ENCODE peak calls at places on chromosomes 7 and 10, in five cellular contexts. N is H9; V is neuronal stem cell; A is heart left ventricle; W is naive thymus-derived CD4-positive, alpha-beta T cell. X is an unnamed sample.

GRCh38 chr10:48648172-48648942 is 36.3 kb upstream of the WDFY4 start:
- DNase-seq in V (no peak), W (no peak), N (no peak), A (no peak), X (no peak)

GRCh38 chr10:114337510-114338462 is 66.5 kb downstream of the AFAP1L2 start:
- DNase-seq in V (no peak), N (peak; percentile 81), A (no peak), W (no peak), X (no peak)

GRCh38 chr10:43376828-43377227 is 5.4 kb downstream of the FXYD4 start:
- DNase-seq in N (no peak), V (no peak), W (no peak), A (no peak), X (no peak)

GRCh38 chr10:4382811-4383210 is 443.2 kb upstream of the AKR1E2 start:
- DNase-seq in N (no peak), A (no peak), V (no peak), W (no peak), X (no peak)

GRCh38 chr10:71587941-71588573 is 131.5 kb downstream of the C10orf105 start:
- DNase-seq in A (no peak), W (no peak), N (no peak), V (no peak), X (no peak)

GRCh38 chr7:78924581-78924980 is 528.9 kb downstream of the MAGI2 start:
- DNase-seq in V (peak; percentile 17), N (no peak), A (no peak), W (no peak), X (no peak)

GRCh38 chr10:103548006-103548405 is 54.5 kb downstream of the NEURL1 start:
- DNase-seq in W (no peak), N (peak; percentile 7), A (no peak), V (no peak), X (no peak)

GRCh38 chr10:22683995-22684305 is 30.4 kb downstream of the PIP4K2A start:
- DNase-seq in W (no peak), V (no peak), N (no peak), A (no peak), X (no peak)

GRCh38 chr7:42981595-42981994 is 49.4 kb downstream of the MRPL32 start:
- DNase-seq in N (no peak), W (no peak), A (no peak), V (no peak), X (no peak)

GRCh38 chr7:27080844-27081423 is 14.9 kb downstream of the HOXA1 start:
- DNase-seq in A (no peak), N (no peak), V (no peak), W (no peak), X (no peak)

GRCh38 chr10:14691359-14691758 is 83.3 kb downstream of the FAM107B start:
- DNase-seq in V (no peak), W (no peak), N (no peak), A (no peak), X (no peak)

GRCh38 chr10:112115781-112116385 is 67.7 kb downstream of the GPAM start:
- DNase-seq in V (peak; percentile 23), N (peak; percentile 79), W (peak; percentile 14), A (peak; percentile 36), X (no peak)

GRCh38 chr7:40647719-40648118 is 512.9 kb downstream of the SUGCT start:
- DNase-seq in W (no peak), N (no peak), V (no peak), A (no peak), X (no peak)

GRCh38 chr7:150737265-150738055 is at the start of gene GIMAP5:
- DNase-seq in A (no peak), N (no peak), V (no peak), W (no peak), X (peak; percentile 43)

GRCh38 chr10:119283818-119284217 is 76.4 kb downstream of the GRK5 start:
- DNase-seq in W (peak; percentile 17), A (no peak), V (no peak), N (no peak), X (peak; percentile 35)

GRCh38 chr10:96673318-96674099 is 46.8 kb downstream of the PIK3AP1 start:
- DNase-seq in W (no peak), A (peak; percentile 51), V (no peak), N (no peak), X (no peak)

GRCh38 chr7:23811540-23811939 is 101.5 kb downstream of the STK31 start:
- DNase-seq in W (no peak), V (no peak), A (no peak), N (no peak), X (no peak)

GRCh38 chr7:108012499-108013430 is 9.8 kb upstream of the LAMB1 start:
- DNase-seq in W (no peak), V (no peak), N (no peak), A (no peak), X (no peak)

GRCh38 chr7:80900583-80901576 is 18.0 kb downstream of the SEMA3C start:
- DNase-seq in V (no peak), A (no peak), N (no peak), W (no peak), X (no peak)

GRCh38 chr10:46555713-46556514 is 544 bp downstream of the GPRIN2 start:
- DNase-seq in A (peak; percentile 26), W (no peak), N (peak; percentile 93), V (peak; percentile 68), X (no peak)

GRCh38 chr7:46654546-46655443 is 733.7 kb upstream of the IGFBP3 start:
- DNase-seq in N (no peak), W (no peak), A (no peak), V (no peak), X (no peak)

GRCh38 chr10:11476035-11476434 is 135.4 kb downstream of the USP6NL start:
- DNase-seq in N (no peak), V (no peak), W (no peak), A (no peak), X (no peak)

DNA sequence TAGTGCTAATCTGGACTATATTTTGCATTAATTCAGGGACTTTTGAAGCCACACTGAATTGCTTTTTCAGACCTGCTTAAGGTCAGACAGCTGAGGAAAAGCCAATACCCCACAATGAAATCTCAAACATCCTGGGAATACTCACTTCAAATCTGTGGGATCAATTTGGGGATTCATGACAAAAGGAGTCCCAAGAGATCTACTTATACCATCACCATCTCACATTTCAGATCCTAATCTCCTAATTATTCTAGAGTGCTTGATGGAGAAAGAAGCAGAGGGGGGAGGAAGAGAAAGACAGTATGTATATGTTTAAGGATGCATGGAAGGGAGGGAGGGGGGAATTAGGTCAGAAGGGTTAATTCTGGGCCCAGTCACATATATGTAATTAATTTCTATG is 202.2 kb downstream of the CACNA2D1 start:
- DNase-seq in A (no peak), V (no peak), W (no peak), N (no peak), X (no peak)
- H3K9me3 ChIP-seq in A (no peaks in the 10 kb centered on the region), V (no peaks in the 10 kb centered on the region), W (no peaks in the 10 kb centered on the region), N (no peaks in the 10 kb centered on the region), X (no peaks in the 10 kb centered on the region)

GRCh38 chr7:127413326-127413725 is 20.8 kb upstream of the ZNF800 start:
- DNase-seq in V (no peak), N (no peak), W (no peak), A (no peak), X (no peak)

GRCh38 chr7:127415060-127415742 is 22.7 kb upstream of the ZNF800 start:
- DNase-seq in V (no peak), W (no peak), N (no peak), A (no peak), X (no peak)

GRCh38 chr7:127404282-127405049 is 12.0 kb upstream of the ZNF800 start:
- DNase-seq in N (no peak), A (no peak), W (no peak), V (no peak), X (no peak)

GRCh38 chr7:127413962-127414361 is 21.5 kb upstream of the ZNF800 start:
- DNase-seq in A (no peak), N (no peak), V (no peak), W (peak; percentile 45), X (no peak)

DNA sequence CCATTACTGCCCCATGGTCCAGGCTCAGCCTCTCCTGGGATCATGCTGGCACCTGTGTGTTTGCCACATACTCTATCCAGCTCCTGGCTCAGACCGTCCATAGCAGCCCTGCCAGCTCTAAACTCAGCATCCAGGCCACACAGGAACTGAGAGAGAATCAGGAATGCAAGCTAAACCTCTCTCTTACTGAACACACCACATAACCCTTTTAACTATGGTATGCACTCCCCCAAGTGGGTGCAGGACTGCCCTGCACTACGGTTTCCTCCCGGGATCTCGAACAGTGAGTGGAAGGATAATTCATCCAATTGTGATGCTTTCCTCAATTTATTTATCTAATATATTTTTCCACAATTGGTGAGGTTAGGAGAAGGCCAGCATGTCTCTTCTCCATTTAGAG is 17.1 kb upstream of the ZNF800 start:
- DNase-seq in N (no peak), A (no peak), W (no peak), V (no peak), X (no peak)
- H3K9me3 ChIP-seq in N (no peaks in the 10 kb centered on the region), A (no peaks in the 10 kb centered on the region), W (no peaks in the 10 kb centered on the region), V (no peaks in the 10 kb centered on the region), X (no peaks in the 10 kb centered on the region)

DNA sequence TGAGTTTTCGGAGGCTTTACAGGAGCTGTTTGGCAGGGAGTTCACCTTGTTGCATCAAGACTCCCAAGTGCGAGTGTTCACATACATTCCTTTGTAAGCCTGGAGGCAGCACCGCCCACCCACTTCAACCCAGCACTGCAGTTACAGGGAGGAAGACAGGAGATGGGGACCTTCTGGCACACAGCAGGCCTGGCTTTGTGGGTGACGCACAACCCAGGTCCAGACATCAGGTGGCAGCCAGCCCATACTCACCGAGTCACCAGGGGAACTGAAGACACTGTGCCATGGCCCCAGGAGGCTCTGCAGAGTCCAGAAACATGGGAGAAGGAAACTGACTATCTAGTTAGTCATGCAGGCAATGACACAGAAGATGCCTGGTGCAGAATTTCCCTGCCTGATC is 305.9 kb upstream of the RNF32 start:
- DNase-seq in W (no peak), V (no peak), N (no peak), A (no peak), X (no peak)
- H3K9me3 ChIP-seq in W (no peaks in the 10 kb centered on the region), V (no peaks in the 10 kb centered on the region), N (no peaks in the 10 kb centered on the region), A (no peaks in the 10 kb centered on the region), X (no peaks in the 10 kb centered on the region)

GRCh38 chr7:157635669-157636068 is 298.9 kb downstream of the DNAJB6 start:
- DNase-seq in A (no peak), W (no peak), V (no peak), N (no peak), X (no peak)

GRCh38 chr7:157635148-157635500 is 298.3 kb downstream of the DNAJB6 start:
- DNase-seq in W (no peak), N (no peak), V (no peak), A (no peak), X (no peak)

GRCh38 chr7:157633465-157634185 is 296.8 kb downstream of the DNAJB6 start:
- DNase-seq in A (no peak), V (no peak), W (no peak), N (no peak), X (no peak)

GRCh38 chr7:157637216-157637954 is 300.6 kb downstream of the DNAJB6 start:
- DNase-seq in A (no peak), N (no peak), W (no peak), V (no peak), X (no peak)

DNA sequence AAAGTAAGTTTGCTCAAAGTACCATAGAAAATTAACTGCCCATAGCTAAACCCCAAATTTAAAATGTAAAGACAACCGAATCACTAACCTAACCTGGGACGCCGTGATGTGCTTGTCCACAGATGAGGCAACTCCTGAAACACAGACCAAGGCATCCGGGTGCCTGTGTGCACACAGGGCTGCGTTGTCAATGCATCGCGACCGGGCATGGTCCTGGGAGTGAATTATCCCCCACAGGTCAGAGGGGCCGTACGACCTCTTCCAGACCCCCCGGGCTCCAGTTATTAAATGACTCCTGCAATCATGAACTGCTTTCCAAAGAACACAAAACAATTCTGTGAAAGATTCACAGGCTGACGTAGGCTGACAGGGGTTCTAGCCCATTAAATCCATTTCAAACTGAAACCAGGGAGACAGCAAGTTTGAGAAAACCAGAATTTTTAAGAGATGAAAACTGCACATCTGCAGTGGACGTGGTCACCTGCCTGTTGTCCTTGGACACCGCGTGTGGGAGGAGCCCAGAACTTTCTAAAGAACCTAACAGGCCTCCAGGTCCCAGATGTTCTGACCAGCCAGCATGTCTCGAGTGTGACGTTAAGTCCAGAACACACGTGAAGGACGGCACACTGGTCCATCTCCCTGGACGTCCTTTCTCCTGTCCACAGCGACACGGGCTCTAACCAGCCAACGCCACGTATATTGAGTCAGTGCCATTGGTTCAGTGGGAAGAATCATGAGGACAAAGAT is 297.8 kb downstream of the DNAJB6 start:
- DNase-seq in A (no peak), N (peak; percentile 5), V (no peak), W (no peak), X (no peak)
- H3K9me3 ChIP-seq in A (no peaks in the 10 kb centered on the region), N (no peaks in the 10 kb centered on the region), V (peaks cover 1% of the 10 kb centered on the region), W (no peaks in the 10 kb centered on the region), X (no peaks in the 10 kb centered on the region)